ENCODE peak calls at places on chromosomes 5 and 9, in four cellular contexts. K, W, L and P are unnamed samples.

GRCh38 chr9:124389146-124389939 is 25.9 kb downstream of the PSMB7 start:
- DNase-seq in K (no peak), W (no peak), L (no peak), P (no peak)

GRCh38 chr5:78008356-78008967 is 232.3 kb upstream of the TBCA start:
- DNase-seq in K (no peak), W (no peak), L (no peak), P (no peak)

GRCh38 chr5:176548967-176549444 is at the start of gene CDHR2:
- DNase-seq in K (no peak), W (no peak), L (no peak), P (no peak)

GRCh38 chr5:155905359-155905758 is 421.6 kb upstream of the SGCD start:
- DNase-seq in K (no peak), W (no peak), L (no peak), P (no peak)

GRCh38 chr5:36392818-36393217 is 91.1 kb upstream of the RANBP3L start:
- DNase-seq in K (no peak), W (no peak), L (no peak), P (no peak)

GRCh38 chr5:5188377-5189020 is 48.4 kb downstream of the ADAMTS16 start:
- DNase-seq in K (no peak), W (peak; percentile 36), L (no peak), P (no peak)

GRCh38 chr9:88733651-88734470 is 198.9 kb downstream of the NXNL2 start:
- DNase-seq in K (no peak), W (no peak), L (no peak), P (no peak)

GRCh38 chr9:1050125-1050895 is at the start of gene DMRT2:
- DNase-seq in K (no peak), W (peak; percentile 78), L (no peak), P (peak; percentile 84)

GRCh38 chr5:107469485-107469884 is 201.3 kb downstream of the EFNA5 start:
- DNase-seq in K (no peak), W (no peak), L (no peak), P (no peak)

GRCh38 chr5:122355324-122355723 is 43.3 kb downstream of the SNCAIP start:
- DNase-seq in K (no peak), W (no peak), L (no peak), P (no peak)

GRCh38 chr5:38800515-38800914 is 45.3 kb upstream of the OSMR start:
- DNase-seq in K (no peak), W (no peak), L (no peak), P (no peak)

GRCh38 chr5:922041-922744 is 29.5 kb downstream of the TRIP13 start:
- DNase-seq in K (no peak), W (no peak), L (no peak), P (peak; percentile 78)

GRCh38 chr5:168362097-168362885 is 70.8 kb downstream of the WWC1 start:
- DNase-seq in K (no peak), W (peak; percentile 26), L (no peak), P (no peak)

GRCh38 chr5:135031146-135031812 is 2.7 kb downstream of the PITX1 start:
- DNase-seq in K (no peak), W (no peak), L (no peak), P (no peak)

GRCh38 chr9:4713849-4714248 is 27.2 kb downstream of the AK3 start:
- DNase-seq in K (no peak), W (no peak), L (no peak), P (no peak)

GRCh38 chr5:103487822-103488493 is 74.6 kb downstream of the NUDT12 start:
- DNase-seq in K (no peak), W (no peak), L (no peak), P (no peak)

GRCh38 chr5:644971-645370 is 32.8 kb downstream of the CEP72 start:
- DNase-seq in K (no peak), W (no peak), L (no peak), P (no peak)

GRCh38 chr9:26833792-26834191 is 58.8 kb downstream of the CAAP1 start:
- DNase-seq in K (no peak), W (no peak), L (no peak), P (no peak)

GRCh38 chr9:136339173-136339957 is 12.0 kb downstream of the GPSM1 start:
- DNase-seq in K (peak; percentile 93), W (peak; percentile 85), L (no peak), P (no peak)
- TF ChIP-seq POLR2A in K (no peak), W (no peak), L (no peak), P (no peak)

GRCh38 chr5:65105301-65105700 is 336.6 kb downstream of the CWC27 start:
- DNase-seq in K (no peak), W (no peak), L (no peak), P (no peak)
- TF ChIP-seq POLR2A in K (no peak), W (no peak), L (no peak), P (no peak)

DNA sequence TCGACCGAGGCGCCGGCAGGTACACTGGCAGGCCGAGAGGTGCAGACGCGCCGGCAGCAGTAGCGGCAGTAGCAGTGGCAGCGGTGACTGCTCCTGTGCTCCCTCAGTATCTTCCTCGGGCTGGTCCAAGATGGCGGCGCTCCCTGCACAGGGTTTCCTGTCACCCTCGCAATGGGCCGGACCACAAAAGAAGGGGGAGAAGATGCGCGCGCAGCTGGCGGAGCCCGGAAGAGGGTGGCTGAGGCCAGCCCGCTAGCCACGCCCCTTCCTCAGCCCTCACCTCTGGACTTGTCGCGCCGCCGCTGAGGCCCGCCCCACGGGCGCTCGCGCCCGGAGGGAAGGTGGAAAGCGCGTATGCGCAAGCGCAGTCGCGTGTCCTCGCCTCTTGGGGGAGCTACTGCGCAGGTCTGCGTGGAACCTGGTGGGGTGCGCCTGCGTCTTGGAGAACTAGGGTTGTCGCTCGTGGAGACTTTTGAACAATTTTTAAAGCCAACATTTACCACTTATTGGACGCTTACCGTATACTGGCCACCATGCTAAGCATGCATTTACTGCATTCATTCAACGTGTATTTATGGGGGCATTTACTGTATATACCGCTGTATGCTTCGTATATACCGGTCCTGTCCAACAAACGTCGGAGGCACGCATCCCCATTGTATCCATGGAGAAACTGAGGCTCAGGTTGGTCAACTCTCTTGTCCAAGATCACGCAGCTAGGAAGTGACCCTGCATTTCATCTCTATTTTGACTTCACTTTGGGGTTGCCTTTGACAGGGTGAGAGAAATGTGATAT is at the start of gene RAB14:
- DNase-seq in K (peak; percentile 95), W (peak; percentile 100), L (peak; percentile 97), P (peak; percentile 99)
- TF ChIP-seq POLR2A in K (peak; percentile 79), W (no peak), L (no peak), P (no peak)

DNA sequence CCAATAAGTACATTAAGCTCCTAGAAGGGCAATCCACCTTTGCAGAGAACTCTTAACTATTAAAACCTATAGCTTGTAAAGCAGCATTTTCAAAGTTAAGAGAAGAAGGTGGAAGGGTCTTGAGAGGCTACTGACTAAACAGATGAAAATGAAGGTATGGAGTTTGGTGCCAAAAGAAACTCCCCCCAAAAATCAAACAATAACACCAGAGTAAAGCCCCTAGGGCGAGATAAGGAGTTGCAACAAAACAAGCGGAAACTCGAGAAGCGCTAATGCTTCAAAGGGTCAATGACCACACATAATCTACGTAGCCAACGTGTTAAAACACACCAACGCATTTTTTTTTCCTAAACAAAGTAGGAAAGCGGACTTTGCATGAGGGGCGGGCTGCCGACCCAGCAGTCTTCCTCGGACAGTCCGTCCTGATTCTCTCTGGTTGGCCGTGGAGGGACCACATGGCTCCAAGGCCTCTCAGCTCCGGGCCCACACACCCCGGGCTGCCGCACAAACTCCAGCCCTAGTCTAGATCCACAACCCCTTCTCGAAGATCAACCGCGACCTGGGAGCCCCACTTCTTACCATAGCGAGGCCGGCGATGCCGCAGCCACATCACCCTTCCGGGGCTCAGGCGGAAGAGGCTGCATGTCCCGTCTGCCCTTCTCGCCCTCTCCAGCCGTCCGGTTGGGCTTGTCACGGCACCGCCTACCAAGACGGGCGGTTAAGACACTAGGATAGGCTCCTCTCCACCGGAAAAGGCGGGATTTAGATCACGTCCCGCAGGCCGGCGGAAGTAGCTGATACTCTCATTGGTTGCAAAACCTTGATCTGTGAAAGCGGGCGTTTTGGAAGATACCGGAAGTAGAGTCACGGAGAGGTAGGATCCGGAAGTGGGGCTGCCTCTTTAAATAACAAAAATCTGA is at the start of the genes TMEM167A and XRCC4:
- DNase-seq in K (peak; percentile 57), W (peak; percentile 96), L (peak; percentile 87), P (peak; percentile 99)
- TF ChIP-seq POLR2A in K (peak; percentile 95), W (no peak), L (no peak), P (no peak)